ENCODE peak calls at places on chromosomes 3 and 15, in four cellular contexts. W is RWPE2; C is GM12878; O is CD8-positive, alpha-beta T cell. P is an unnamed sample.

GRCh38 chr3:14452676-14453367 is 50.4 kb downstream of the SLC6A6 start:
- ATAC-seq in O (no peak), W (peak; percentile 75), C (no peak), P (peak; percentile 90)

GRCh38 chr3:19124752-19125151 is 23.6 kb upstream of the KCNH8 start:
- ATAC-seq in O (no peak), C (no peak), W (no peak), P (no peak)

GRCh38 chr3:42102569-42102968 is 11.4 kb downstream of the TRAK1 start:
- ATAC-seq in C (no peak), W (peak; percentile 58), O (no peak), P (no peak)

GRCh38 chr15:47570044-47570443 is 147.3 kb upstream of the SEMA6D start:
- ATAC-seq in C (no peak), W (no peak), O (no peak), P (no peak)

GRCh38 chr3:150168694-150169093 is 198.0 kb upstream of the PFN2 start:
- ATAC-seq in C (no peak), O (no peak), W (no peak), P (no peak)

GRCh38 chr3:155233213-155233612 is 60.3 kb downstream of the STRIT1 start:
- ATAC-seq in W (peak; percentile 51), O (no peak), C (no peak), P (peak; percentile 85)

GRCh38 chr15:64014995-64015394 is 31.3 kb downstream of the DAPK2 start:
- ATAC-seq in W (no peak), O (no peak), C (no peak), P (no peak)

GRCh38 chr3:127726894-127727293 is 54.1 kb downstream of the ABTB1 start:
- ATAC-seq in O (no peak), C (no peak), W (no peak), P (no peak)

GRCh38 chr3:133463441-133463860 is 63.6 kb downstream of the BFSP2 start:
- ATAC-seq in W (no peak), O (no peak), C (no peak), P (no peak)

GRCh38 chr3:123641084-123641462 is 56.2 kb upstream of the HACD2 start:
- ATAC-seq in W (no peak), O (no peak), C (no peak), P (no peak)

GRCh38 chr15:50328116-50328515 is 26.9 kb downstream of the GABPB1 start:
- ATAC-seq in O (no peak), W (no peak), C (no peak), P (no peak)

GRCh38 chr15:85030301-85031049 is 48.8 kb downstream of the PDE8A start:
- ATAC-seq in O (peak; percentile 69), C (peak; percentile 60), W (peak; percentile 95), P (no peak)

GRCh38 chr3:5165698-5166097 is 21.8 kb upstream of the EDEM1 start:
- ATAC-seq in W (no peak), C (no peak), O (no peak), P (no peak)

GRCh38 chr3:137988982-137989381 is 21.0 kb upstream of the CLDN18 start:
- ATAC-seq in C (peak; percentile 86), O (no peak), W (peak; percentile 14), P (no peak)

GRCh38 chr15:25710184-25710583 is 152.9 kb downstream of the ATP10A start:
- ATAC-seq in W (peak; percentile 60), C (peak; percentile 87), O (no peak), P (peak; percentile 53)

GRCh38 chr15:34240537-34240936 is 15.7 kb downstream of the EMC4 start:
- ATAC-seq in C (no peak), W (no peak), O (no peak), P (no peak)

GRCh38 chr3:197498499-197499241 is 57.1 kb downstream of the BDH1 start:
- ATAC-seq in O (no peak), C (no peak), W (no peak), P (no peak)

GRCh38 chr3:188390347-188390718 is 236.4 kb downstream of the LPP start:
- ATAC-seq in W (no peak), C (peak; percentile 36), O (no peak), P (no peak)

GRCh38 chr3:137792633-137793271 is 28.6 kb downstream of the SOX14 start:
- ATAC-seq in W (peak; percentile 40), O (no peak), C (peak; percentile 27), P (no peak)

GRCh38 chr3:12218161-12218560 is 59.4 kb upstream of the TIMP4 start:
- ATAC-seq in O (no peak), W (no peak), C (no peak), P (no peak)

GRCh38 chr3:146594843-146595482 is 10.2 kb downstream of the PLSCR5 start:
- ATAC-seq in O (no peak), W (peak; percentile 45), C (peak; percentile 61), P (no peak)

GRCh38 chr3:31696009-31696297 is 163.2 kb downstream of the STT3B start:
- ATAC-seq in W (no peak), C (no peak), O (no peak), P (no peak)

GRCh38 chr3:49007771-49008528 is 759 bp downstream of the WDR6 start:
- ATAC-seq in O (peak; percentile 61), W (peak; percentile 58), C (peak; percentile 82), P (peak; percentile 80)

GRCh38 chr3:48623851-48624547 is 2.4 kb upstream of the TMEM89 start:
- ATAC-seq in W (no peak), O (no peak), C (no peak), P (no peak)

GRCh38 chr3:51568041-51568440 is 29.5 kb downstream of the RAD54L2 start:
- ATAC-seq in O (no peak), C (no peak), W (no peak), P (no peak)

GRCh38 chr3:130792241-130792640 is 45.6 kb upstream of the PIK3R4 start:
- ATAC-seq in C (no peak), W (no peak), O (no peak), P (no peak)

GRCh38 chr15:80010131-80010673 is 39.2 kb upstream of the BCL2A1 start:
- ATAC-seq in C (peak; percentile 61), O (no peak), W (peak; percentile 71), P (no peak)

DNA sequence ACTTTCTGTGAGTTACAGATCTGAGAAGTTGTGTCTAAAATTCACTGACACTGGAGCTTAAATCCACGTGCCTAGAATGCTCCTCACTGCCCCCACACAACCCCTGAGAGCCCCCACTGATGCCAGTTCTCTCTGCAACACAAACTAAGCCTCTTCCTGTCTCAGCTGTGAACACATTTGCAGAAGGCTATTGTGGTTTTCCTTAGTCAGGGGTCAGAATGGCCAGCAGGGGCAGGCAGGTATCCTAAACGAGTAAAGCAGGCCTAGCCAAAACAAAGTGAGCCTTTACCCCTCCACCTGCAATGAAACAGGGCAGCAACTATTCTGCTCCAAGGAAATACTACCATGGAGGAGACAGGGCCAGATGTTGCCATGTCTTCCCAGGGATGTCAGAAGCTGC is 78.6 kb downstream of the FHIT start:
- ATAC-seq in C (peak; percentile 86), W (no peak), O (no peak), P (no peak)
- TF ChIP-seq CTCF in C (peak; percentile 18), W (no peak), O (no peak), P (no peak)

DNA sequence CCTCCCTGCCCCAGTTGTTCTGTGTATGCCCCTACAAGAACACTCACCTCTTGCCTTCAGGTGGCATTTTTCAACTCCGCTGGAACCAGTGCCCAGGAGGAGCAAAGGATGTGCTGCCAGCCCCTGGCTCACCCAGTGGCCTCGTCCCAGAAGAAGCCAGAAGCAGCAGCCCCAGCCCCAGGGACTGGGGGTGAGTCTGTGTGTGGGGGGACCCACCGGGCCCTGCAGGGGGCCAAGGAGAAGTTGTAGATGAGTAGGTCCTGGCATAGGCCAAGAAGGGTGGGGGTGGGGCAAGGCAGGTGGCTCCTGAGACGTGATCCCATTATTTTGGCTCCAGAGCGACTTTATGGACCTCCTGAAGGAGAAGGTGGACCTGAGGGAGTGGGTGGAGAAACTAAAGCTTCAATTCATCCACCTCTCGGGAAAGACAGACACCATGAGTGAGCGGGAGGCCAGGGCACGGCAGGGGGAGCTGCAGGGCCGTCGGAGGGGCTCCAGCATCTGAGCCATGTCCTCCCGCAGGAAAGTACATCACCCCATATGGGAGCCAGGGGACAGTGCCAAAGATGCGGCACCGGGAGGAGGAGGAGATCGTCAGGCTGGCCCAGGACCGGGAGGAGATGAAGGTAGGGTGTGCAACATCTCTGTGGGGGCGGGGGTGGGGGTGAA is 29.3 kb downstream of the NGRN start:
- ATAC-seq in C (no peak), O (no peak), W (no peak), P (no peak)
- TF ChIP-seq CTCF in C (no peak), O (no peak), W (no peak), P (no peak)

DNA sequence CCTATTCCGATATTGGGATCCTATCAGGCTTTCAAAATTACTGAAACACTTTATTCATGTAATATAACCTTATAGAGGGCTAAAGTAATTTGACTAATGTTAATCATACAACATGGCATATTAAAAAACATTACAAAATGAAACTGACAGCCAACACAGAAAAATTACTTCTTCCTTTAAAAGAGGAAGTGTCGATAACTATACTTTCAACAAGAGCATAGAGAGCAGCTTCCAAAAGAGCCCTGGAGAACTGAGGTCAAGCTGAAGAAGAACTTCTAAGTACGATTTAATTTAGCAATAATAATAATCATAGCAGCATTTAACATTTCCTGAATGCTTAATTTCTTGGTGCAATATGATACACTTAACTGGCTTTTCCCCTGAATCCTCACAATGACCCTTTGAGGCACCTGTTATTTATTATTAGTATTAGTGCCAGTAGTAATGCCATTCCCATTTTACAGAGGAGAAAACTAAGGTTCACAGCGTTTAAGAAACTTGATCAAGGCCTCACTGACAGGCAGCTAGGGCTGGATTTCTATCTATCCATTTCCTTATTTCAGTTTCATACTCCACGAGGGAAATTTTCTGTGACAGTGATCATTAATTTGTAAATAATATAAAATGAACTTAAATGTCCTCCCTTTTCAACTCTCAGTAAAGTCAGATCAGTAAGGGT is 181.6 kb downstream of the CFAP20DC start:
- ATAC-seq in W (no peak), C (peak; percentile 81), O (no peak), P (no peak)
- TF ChIP-seq CTCF in W (no peak), C (no peak), O (no peak), P (no peak)

GRCh38 chr15:32036972-32037371 is 6.7 kb downstream of the CHRNA7 start:
- ATAC-seq in O (no peak), W (no peak), C (no peak), P (no peak)

GRCh38 chr15:32041294-32041693 is 11.0 kb downstream of the CHRNA7 start:
- ATAC-seq in W (no peak), O (no peak), C (no peak), P (no peak)

GRCh38 chr15:32042269-32042996 is 12.1 kb downstream of the CHRNA7 start:
- ATAC-seq in W (peak; percentile 57), O (no peak), C (no peak), P (no peak)
- TF ChIP-seq CTCF in W (peak; percentile 22), O (no peak), C (no peak), P (no peak)

P was measured in gastroesophageal sphincter.